ENCODE peak calls at places on chromosome 22, in four cellular contexts. R, Z, U and F are unnamed samples.

GRCh38 chr22:25167834-25168601 is 31.6 kb upstream of the CRYBB3 start:
- DNase-seq in R (no peak), Z (no peak), U (no peak), F (no peak)

GRCh38 chr22:26072611-26073010 is 96.7 kb upstream of the SEZ6L start:
- DNase-seq in R (no peak), Z (no peak), U (no peak), F (no peak)

GRCh38 chr22:37639771-37640590 is 512 bp downstream of the SH3BP1 start:
- DNase-seq in R (no peak), Z (peak), U (peak), F (no peak)

GRCh38 chr22:46827781-46828180 is 65.3 kb downstream of the TBC1D22A start:
- DNase-seq in R (no peak), Z (no peak), U (no peak), F (no peak)

GRCh38 chr22:48702573-48703264 is 1125.0 kb downstream of the BRD1 start:
- DNase-seq in R (no peak), Z (no peak), U (no peak), F (no peak)

GRCh38 chr22:19497245-19497644 is 17.5 kb downstream of the CDC45 start:
- DNase-seq in R (no peak), Z (no peak), U (peak), F (no peak)

GRCh38 chr22:47012589-47013365 is 250.3 kb downstream of the TBC1D22A start:
- DNase-seq in R (no peak), Z (no peak), U (peak), F (no peak)

GRCh38 chr22:38284042-38284402 is 11.2 kb upstream of the TMEM184B start:
- DNase-seq in R (no peak), Z (no peak), U (no peak), F (no peak)

GRCh38 chr22:39527481-39527961 is 5.0 kb downstream of the RPS19BP1 start:
- DNase-seq in R (no peak), Z (no peak), U (peak), F (no peak)

GRCh38 chr22:35580351-35581022 is 36.6 kb downstream of the MB start:
- DNase-seq in R (no peak), Z (no peak), U (no peak), F (no peak)

GRCh38 chr22:37998543-37998942 is 14.2 kb upstream of the SOX10 start:
- DNase-seq in R (no peak), Z (no peak), U (no peak), F (no peak)

GRCh38 chr22:17764036-17764435 is 10.2 kb downstream of the BID start:
- DNase-seq in R (no peak), Z (no peak), U (no peak), F (no peak)

GRCh38 chr22:38035530-38035885 is 21.7 kb upstream of the PICK1 start:
- DNase-seq in R (no peak), Z (no peak), U (no peak), F (no peak)

GRCh38 chr22:31244044-31244942 is 32.2 kb downstream of the LIMK2 start:
- DNase-seq in R (peak), Z (no peak), U (peak), F (peak)

GRCh38 chr22:32897400-32897799 is 95.9 kb downstream of the TIMP3 start:
- DNase-seq in R (peak), Z (no peak), U (peak), F (no peak)

GRCh38 chr22:46710842-46711241 is 27.2 kb downstream of the CERK start:
- DNase-seq in R (no peak), Z (no peak), U (no peak), F (no peak)

GRCh38 chr22:28750471-28750881 is 8.6 kb downstream of the HSCB start:
- DNase-seq in R (no peak), Z (no peak), U (no peak), F (no peak)

GRCh38 chr22:49687786-49688515 is 139.7 kb downstream of the BRD1 start:
- DNase-seq in R (no peak), Z (peak), U (no peak), F (no peak)

GRCh38 chr22:49657275-49657973 is 170.2 kb downstream of the BRD1 start:
- DNase-seq in R (no peak), Z (peak), U (peak), F (no peak)

GRCh38 chr22:30005213-30005857 is 74.9 kb upstream of the HORMAD2 start:
- DNase-seq in R (peak), Z (peak), U (peak), F (no peak)

GRCh38 chr22:30240541-30241417 is 5.8 kb downstream of the LIF start:
- DNase-seq in R (no peak), Z (no peak), U (no peak), F (no peak)

GRCh38 chr22:44196241-44196640 is 15.5 kb downstream of the PARVG start:
- DNase-seq in R (no peak), Z (no peak), U (no peak), F (no peak)

GRCh38 chr22:24833881-24834495 is 28.0 kb downstream of the SGSM1 start:
- DNase-seq in R (no peak), Z (no peak), U (no peak), F (no peak)

GRCh38 chr22:24981066-24981465 is 28.6 kb downstream of the KIAA1671 start:
- DNase-seq in R (no peak), Z (no peak), U (no peak), F (no peak)

GRCh38 chr22:46617250-46618103 is 2.7 kb upstream of the GRAMD4 start:
- DNase-seq in R (no peak), Z (no peak), U (no peak), F (no peak)

GRCh38 chr22:45584121-45584570 is 81.5 kb downstream of the FBLN1 start:
- DNase-seq in R (no peak), Z (no peak), U (no peak), F (no peak)

GRCh38 chr22:20243545-20244249 is 24.4 kb downstream of the RTN4R start:
- DNase-seq in R (peak), Z (peak), U (peak), F (peak)

GRCh38 chr22:48836673-48837340 is 990.9 kb downstream of the BRD1 start:
- DNase-seq in R (no peak), Z (peak), U (no peak), F (no peak)

GRCh38 chr22:37244922-37245722 is 1.1 kb upstream of the RAC2 start:
- DNase-seq in R (no peak), Z (peak), U (no peak), F (no peak)

GRCh38 chr22:32764330-32765116 is 37.0 kb upstream of the TIMP3 start:
- DNase-seq in R (no peak), Z (no peak), U (peak), F (no peak)

GRCh38 chr22:29129644-29130201 is 56.9 kb downstream of the KREMEN1 start:
- DNase-seq in R (no peak), Z (no peak), U (no peak), F (no peak)

GRCh38 chr22:31853736-31854500 is 90.4 kb upstream of the YWHAH start:
- DNase-seq in R (no peak), Z (no peak), U (no peak), F (no peak)

GRCh38 chr22:27252282-27253049 is 549.1 kb downstream of the MN1 start:
- DNase-seq in R (peak), Z (no peak), U (no peak), F (peak)

GRCh38 chr22:29574762-29575450 is 6.0 kb downstream of the NIPSNAP1 start:
- DNase-seq in R (no peak), Z (no peak), U (no peak), F (no peak)

GRCh38 chr22:49853981-49854791 is 542 bp downstream of the ZBED4 start:
- DNase-seq in R (no peak), Z (peak), U (peak), F (no peak)

GRCh38 chr22:24051568-24051967 is 40.5 kb downstream of the CABIN1 start:
- DNase-seq in R (no peak), Z (no peak), U (no peak), F (no peak)

GRCh38 chr22:45882881-45883810 is 93.8 kb downstream of the WNT7B start:
- DNase-seq in R (no peak), Z (peak), U (no peak), F (no peak)

GRCh38 chr22:22201185-22201924 is 43.2 kb upstream of the VPREB1 start:
- DNase-seq in R (peak), Z (no peak), U (peak), F (peak)

GRCh38 chr22:35480143-35480542 is 60.5 kb upstream of the RASD2 start:
- DNase-seq in R (no peak), Z (no peak), U (no peak), F (no peak)